ENCODE peak calls at places on chromosome 5, in eight cellular contexts. U, B, C, V, N, M, Z and Y are unnamed samples.

GRCh38 chr5:138986186-138986775 is 111.1 kb upstream of the LRRTM2 start:
- DNase-seq in U (no peak), B (no peak), C (no peak), V (no peak), N (no peak), M (no peak), Z (no peak), Y (no peak)

GRCh38 chr5:125093776-125094175 is 347.3 kb upstream of the ZNF608 start:
- DNase-seq in U (no peak), B (no peak), C (no peak), V (no peak), N (no peak), M (no peak), Z (no peak), Y (no peak)

GRCh38 chr5:87081511-87082372 is 185.9 kb upstream of the RASA1 start:
- DNase-seq in U (peak; percentile 47), B (no peak), C (no peak), V (no peak), N (peak; percentile 96), M (peak; percentile 24), Z (no peak), Y (no peak)

GRCh38 chr5:137231535-137231934 is 267.6 kb downstream of the SPOCK1 start:
- DNase-seq in U (no peak), B (no peak), C (no peak), V (peak; percentile 52), N (no peak), M (no peak), Z (no peak), Y (no peak)

GRCh38 chr5:139417214-139417613 is 13.3 kb upstream of the SPATA24 start:
- DNase-seq in U (no peak), B (no peak), C (no peak), V (peak; percentile 49), N (peak; percentile 66), M (no peak), Z (no peak), Y (no peak)

GRCh38 chr5:125129151-125129806 is 382.8 kb upstream of the ZNF608 start:
- DNase-seq in U (no peak), B (no peak), C (no peak), V (no peak), N (no peak), M (no peak), Z (no peak), Y (no peak)

GRCh38 chr5:100693481-100693880 is 158.3 kb downstream of the FAM174A start:
- DNase-seq in U (no peak), B (no peak), C (no peak), V (no peak), N (no peak), M (no peak), Z (no peak), Y (no peak)

GRCh38 chr5:119031905-119032304 is 39.0 kb upstream of the DMXL1 start:
- DNase-seq in U (peak; percentile 36), B (no peak), C (no peak), V (no peak), N (no peak), M (peak; percentile 24), Z (no peak), Y (no peak)

GRCh38 chr5:133714161-133714915 is 102.0 kb upstream of the FSTL4 start:
- DNase-seq in U (no peak), B (no peak), C (no peak), V (no peak), N (no peak), M (no peak), Z (no peak), Y (no peak)

GRCh38 chr5:12320331-12320730 is 416.1 kb upstream of the CTNND2 start:
- DNase-seq in U (no peak), B (no peak), C (no peak), V (no peak), N (no peak), M (no peak), Z (no peak), Y (no peak)

GRCh38 chr5:179879003-179879689 is 20.5 kb upstream of the MRNIP start:
- DNase-seq in U (no peak), B (no peak), C (no peak), V (no peak), N (no peak), M (no peak), Z (no peak), Y (no peak)

GRCh38 chr5:151357792-151358191 is 10.4 kb upstream of the SLC36A2 start:
- DNase-seq in U (no peak), B (no peak), C (no peak), V (no peak), N (no peak), M (no peak), Z (no peak), Y (no peak)

GRCh38 chr5:36657563-36657995 is 51.2 kb downstream of the SLC1A3 start:
- DNase-seq in U (no peak), B (no peak), C (no peak), V (peak; percentile 44), N (peak; percentile 99), M (no peak), Z (no peak), Y (no peak)

GRCh38 chr5:35131723-35132122 is 84.0 kb upstream of the AGXT2 start:
- DNase-seq in U (no peak), B (no peak), C (no peak), V (no peak), N (no peak), M (no peak), Z (no peak), Y (no peak)

GRCh38 chr5:141515141-141515540 is 26.3 kb downstream of the PCDHGC5 start:
- DNase-seq in U (peak; percentile 22), B (no peak), C (no peak), V (no peak), N (no peak), M (no peak), Z (no peak), Y (no peak)

GRCh38 chr5:112649882-112650281 is 87.8 kb upstream of the APC start:
- DNase-seq in U (no peak), B (no peak), C (no peak), V (no peak), N (no peak), M (no peak), Z (no peak), Y (no peak)

GRCh38 chr5:119367502-119368237 is 11.9 kb downstream of the TNFAIP8 start:
- DNase-seq in U (no peak), B (no peak), C (no peak), V (no peak), N (no peak), M (no peak), Z (no peak), Y (no peak)

GRCh38 chr5:172437445-172438303 is 16.7 kb downstream of the SH3PXD2B start:
- DNase-seq in U (no peak), B (no peak), C (no peak), V (peak; percentile 96), N (no peak), M (no peak), Z (no peak), Y (peak; percentile 80)

GRCh38 chr5:157286761-157287211 is 20.9 kb downstream of the CYFIP2 start:
- DNase-seq in U (no peak), B (no peak), C (no peak), V (no peak), N (no peak), M (no peak), Z (no peak), Y (no peak)

GRCh38 chr5:76371955-76372319 is 31.1 kb upstream of the IQGAP2 start:
- DNase-seq in U (no peak), B (no peak), C (no peak), V (no peak), N (no peak), M (no peak), Z (no peak), Y (no peak)